ENCODE peak calls at places on chromosomes 5 and 9, in nine cellular contexts. K is midbrain, C is transverse colon, B is NCI-H524 treated with DMSO at 0.1 percent for 48 hours, J is NAMALWA, T is COR-L47, N is NCI-H774, R is fibroblast of the conjunctiva, W is EH. G is an unnamed sample.

GRCh38 chr5:94524841-94525697 is 93.3 kb downstream of the KIAA0825 start:
- DNase-seq in T (peak), K (peak), N (peak), W (peak), C (no peak), J (peak), R (peak), B (no peak), G (peak)

GRCh38 chr5:30878751-30879150 is 314.7 kb upstream of the CDH6 start:
- DNase-seq in R (no peak), C (no peak), K (no peak), J (no peak), T (no peak), N (no peak), W (no peak), B (no peak), G (no peak)

GRCh38 chr9:3478549-3478953 is 47.2 kb downstream of the RFX3 start:
- DNase-seq in W (peak), J (peak), N (no peak), R (no peak), C (no peak), T (no peak), B (no peak), K (no peak), G (no peak)

GRCh38 chr9:134624119-134624826 is 17.3 kb upstream of the COL5A1 start:
- DNase-seq in R (no peak), B (no peak), J (no peak), C (no peak), W (peak), K (no peak), T (no peak), N (no peak), G (no peak)

GRCh38 chr9:89533396-89534187 is 35.7 kb upstream of the SEMA4D start:
- DNase-seq in C (no peak), W (no peak), N (no peak), K (no peak), T (no peak), R (no peak), J (no peak), B (no peak), G (no peak)

GRCh38 chr5:14193496-14193895 is 50.4 kb downstream of the TRIO start:
- DNase-seq in J (no peak), C (no peak), N (no peak), K (no peak), R (no peak), B (no peak), W (peak), T (no peak), G (no peak)

GRCh38 chr5:120955795-120956194 is 491.7 kb downstream of the PRR16 start:
- DNase-seq in W (no peak), R (no peak), K (no peak), N (no peak), C (no peak), J (no peak), T (no peak), B (no peak), G (no peak)

GRCh38 chr5:34028349-34028748 is 14.7 kb downstream of the C1QTNF3 start:
- DNase-seq in J (no peak), N (no peak), R (no peak), K (no peak), T (no peak), B (no peak), W (no peak), C (no peak), G (no peak)

GRCh38 chr9:72442212-72442607 is 77.2 kb upstream of the ZFAND5 start:
- DNase-seq in C (no peak), B (no peak), T (no peak), R (peak), J (no peak), N (no peak), K (no peak), W (peak), G (no peak)

GRCh38 chr5:136053336-136054121 is 24.7 kb downstream of the TGFBI start:
- DNase-seq in B (no peak), C (no peak), T (no peak), J (no peak), W (peak), K (no peak), N (no peak), R (peak), G (peak)

GRCh38 chr9:36739538-36740116 is 166.9 kb downstream of the MELK start:
- DNase-seq in W (no peak), B (no peak), J (no peak), R (no peak), K (no peak), N (no peak), C (no peak), T (no peak), G (no peak)

GRCh38 chr5:55633574-55634203 is 78.4 kb downstream of the SLC38A9 start:
- DNase-seq in R (no peak), B (no peak), W (peak), K (no peak), C (peak), T (no peak), J (no peak), N (peak), G (no peak)

GRCh38 chr9:99878651-99879050 is 27.8 kb upstream of the STX17 start:
- DNase-seq in T (no peak), J (no peak), C (no peak), N (no peak), B (no peak), K (no peak), R (no peak), W (peak), G (no peak)

GRCh38 chr5:33362915-33363314 is 77.8 kb upstream of the TARS1 start:
- DNase-seq in C (peak), R (no peak), B (no peak), T (no peak), W (peak), K (no peak), J (no peak), N (no peak), G (no peak)

GRCh38 chr5:138438724-138439536 is at the start of gene REEP2:
- DNase-seq in R (peak), K (peak), J (peak), N (peak), T (peak), W (peak), C (peak), B (no peak), G (no peak)

GRCh38 chr9:109064963-109065701 is 51.8 kb upstream of the CTNNAL1 start:
- DNase-seq in B (no peak), K (no peak), C (no peak), R (no peak), J (no peak), W (peak), T (no peak), N (no peak), G (no peak)

GRCh38 chr9:86801246-86801645 is 146.1 kb downstream of the GAS1 start:
- DNase-seq in C (no peak), T (no peak), R (peak), W (peak), J (no peak), N (no peak), B (no peak), K (no peak), G (no peak)

GRCh38 chr5:100161868-100162267 is 373.3 kb upstream of the FAM174A start:
- DNase-seq in K (no peak), J (no peak), R (no peak), C (no peak), N (no peak), W (no peak), B (no peak), T (no peak), G (no peak)

GRCh38 chr9:98555851-98556465 is 152.8 kb downstream of the GABBR2 start:
- DNase-seq in C (no peak), J (no peak), N (no peak), W (no peak), T (no peak), B (no peak), K (no peak), R (no peak), G (no peak)

GRCh38 chr9:121317737-121318630 is 50.0 kb downstream of the GSN start:
- DNase-seq in R (no peak), W (peak), T (no peak), J (no peak), N (no peak), K (peak), B (no peak), C (no peak), G (no peak)

GRCh38 chr5:113489299-113489698 is 1.0 kb upstream of the MCC start:
- DNase-seq in K (no peak), R (peak), C (no peak), B (no peak), T (no peak), W (peak), J (no peak), N (no peak), G (peak)